ENCODE peak calls at places on chromosomes 1 and 21, in ten cellular contexts. J, B, F, L, W, V, C, H, K and T are unnamed samples.

GRCh38 chr1:76782777-76783176 is 84.5 kb upstream of the ST6GALNAC5 start:
- DNase-seq in J (no peak), B (no peak), F (peak), L (no peak), W (no peak), V (no peak), C (no peak), H (no peak), K (no peak), T (no peak)

GRCh38 chr1:3135073-3135745 is 66.2 kb downstream of the PRDM16 start:
- DNase-seq in J (peak), B (no peak), F (no peak), L (no peak), W (no peak), V (no peak), C (no peak), H (no peak), K (no peak), T (no peak)

GRCh38 chr1:17553970-17554369 is 14.5 kb downstream of the ARHGEF10L start:
- DNase-seq in J (no peak), B (no peak), F (peak), L (no peak), W (no peak), V (no peak), C (no peak), H (no peak), K (no peak), T (no peak)

GRCh38 chr1:226697608-226698544 is 41.2 kb downstream of the ITPKB start:
- DNase-seq in J (no peak), B (no peak), F (no peak), L (no peak), W (no peak), V (no peak), C (no peak), H (no peak), K (no peak), T (no peak)

GRCh38 chr1:195071461-195071860 is 1536.8 kb downstream of the KCNT2 start:
- DNase-seq in J (no peak), B (no peak), F (no peak), L (no peak), W (no peak), V (no peak), C (no peak), H (no peak), K (no peak), T (no peak)

GRCh38 chr1:27348861-27349783 is 7.3 kb downstream of the SYTL1 start:
- DNase-seq in J (peak), B (peak), F (no peak), L (peak), W (peak), V (no peak), C (peak), H (no peak), K (peak), T (peak)

GRCh38 chr21:38917045-38917774 is 111.5 kb downstream of the ETS2 start:
- DNase-seq in J (peak), B (no peak), F (no peak), L (no peak), W (no peak), V (no peak), C (no peak), H (no peak), K (no peak), T (no peak)

GRCh38 chr1:59557549-59557885 is 257.2 kb upstream of the HOOK1 start:
- DNase-seq in J (no peak), B (no peak), F (no peak), L (no peak), W (no peak), V (no peak), C (no peak), H (no peak), K (no peak), T (no peak)

GRCh38 chr1:238485906-238486219 is 595.1 kb upstream of the ZP4 start:
- DNase-seq in J (no peak), B (peak), F (peak), L (no peak), W (no peak), V (no peak), C (no peak), H (no peak), K (no peak), T (no peak)

GRCh38 chr1:115791816-115792215 is 23.3 kb upstream of the CASQ2 start:
- DNase-seq in J (no peak), B (no peak), F (no peak), L (no peak), W (no peak), V (no peak), C (no peak), H (no peak), K (no peak), T (no peak)

GRCh38 chr1:16430598-16430997 is 6.6 kb downstream of the SPATA21 start:
- DNase-seq in J (no peak), B (peak), F (peak), L (peak), W (peak), V (no peak), C (no peak), H (no peak), K (no peak), T (no peak)

GRCh38 chr1:19772053-19772452 is 27.7 kb downstream of the TMCO4 start:
- DNase-seq in J (peak), B (no peak), F (no peak), L (no peak), W (no peak), V (no peak), C (no peak), H (no peak), K (no peak), T (no peak)

GRCh38 chr21:45513003-45513706 is 29.1 kb downstream of the SLC19A1 start:
- DNase-seq in J (no peak), B (no peak), F (no peak), L (no peak), W (no peak), V (no peak), C (no peak), H (no peak), K (no peak), T (no peak)

GRCh38 chr1:162216604-162217003 is 147.1 kb downstream of the NOS1AP start:
- DNase-seq in J (no peak), B (no peak), F (no peak), L (no peak), W (no peak), V (no peak), C (no peak), H (no peak), K (no peak), T (no peak)

GRCh38 chr1:7471836-7472235 is 299.3 kb upstream of the VAMP3 start:
- DNase-seq in J (no peak), B (no peak), F (no peak), L (no peak), W (no peak), V (no peak), C (no peak), H (no peak), K (no peak), T (no peak)

GRCh38 chr1:172663726-172664125 is 4.8 kb downstream of the FASLG start:
- DNase-seq in J (no peak), B (no peak), F (no peak), L (no peak), W (peak), V (no peak), C (no peak), H (no peak), K (no peak), T (no peak)

GRCh38 chr1:219088778-219089557 is 84.7 kb upstream of the LYPLAL1 start:
- DNase-seq in J (no peak), B (no peak), F (peak), L (no peak), W (peak), V (no peak), C (no peak), H (no peak), K (peak), T (no peak)

GRCh38 chr1:28526886-28527285 is 21.0 kb downstream of the RCC1 start:
- DNase-seq in J (no peak), B (no peak), F (no peak), L (no peak), W (no peak), V (no peak), C (no peak), H (no peak), K (no peak), T (no peak)

GRCh38 chr1:43704838-43705237 is 2.5 kb upstream of the ST3GAL3 start:
- DNase-seq in J (no peak), B (no peak), F (peak), L (no peak), W (no peak), V (no peak), C (no peak), H (no peak), K (no peak), T (no peak)

GRCh38 chr1:209601809-209602657 is 18.5 kb downstream of the CAMK1G start:
- DNase-seq in J (peak), B (peak), F (peak), L (peak), W (peak), V (no peak), C (no peak), H (peak), K (peak), T (no peak)

GRCh38 chr1:37867784-37868183 is 8.4 kb upstream of the MTF1 start:
- DNase-seq in J (no peak), B (peak), F (no peak), L (no peak), W (peak), V (no peak), C (no peak), H (no peak), K (no peak), T (no peak)

GRCh38 chr1:37945743-37946702 is 830 bp downstream of the INPP5B start:
- DNase-seq in J (no peak), B (peak), F (peak), L (no peak), W (peak), V (no peak), C (no peak), H (no peak), K (no peak), T (no peak)

GRCh38 chr1:226901421-226901820 is 31.0 kb downstream of the PSEN2 start:
- DNase-seq in J (no peak), B (no peak), F (no peak), L (no peak), W (no peak), V (no peak), C (no peak), H (no peak), K (no peak), T (no peak)

GRCh38 chr1:32249831-32250525 is 1.1 kb upstream of the LCK start:
- DNase-seq in J (no peak), B (peak), F (no peak), L (peak), W (peak), V (peak), C (no peak), H (no peak), K (no peak), T (no peak)

GRCh38 chr1:32939655-32940371 is 24.8 kb downstream of the RNF19B start:
- DNase-seq in J (no peak), B (no peak), F (peak), L (peak), W (peak), V (peak), C (no peak), H (no peak), K (peak), T (no peak)

GRCh38 chr21:39666681-39667315 is 54.1 kb downstream of the B3GALT5 start:
- DNase-seq in J (no peak), B (no peak), F (no peak), L (no peak), W (no peak), V (no peak), C (no peak), H (no peak), K (no peak), T (no peak)

GRCh38 chr1:24932284-24932683 is 2.2 kb upstream of the RUNX3 start:
- DNase-seq in J (no peak), B (peak), F (peak), L (peak), W (peak), V (no peak), C (peak), H (peak), K (peak), T (peak)

GRCh38 chr1:219517031-219517430 is 95.9 kb downstream of the ZC3H11B start:
- DNase-seq in J (no peak), B (no peak), F (no peak), L (no peak), W (no peak), V (no peak), C (no peak), H (no peak), K (no peak), T (no peak)

GRCh38 chr1:82452096-82452495 is 651.4 kb downstream of the ADGRL2 start:
- DNase-seq in J (no peak), B (no peak), F (no peak), L (no peak), W (no peak), V (no peak), C (no peak), H (no peak), K (no peak), T (no peak)

GRCh38 chr1:202852163-202852904 is 36.6 kb downstream of the RABIF start:
- DNase-seq in J (no peak), B (peak), F (peak), L (peak), W (peak), V (peak), C (peak), H (peak), K (peak), T (peak)

GRCh38 chr21:38486221-38486620 is 12.1 kb downstream of the ERG start:
- DNase-seq in J (no peak), B (no peak), F (peak), L (no peak), W (no peak), V (no peak), C (no peak), H (no peak), K (no peak), T (no peak)

GRCh38 chr1:167564592-167564991 is 11.0 kb upstream of the CREG1 start:
- DNase-seq in J (no peak), B (no peak), F (peak), L (no peak), W (peak), V (no peak), C (no peak), H (no peak), K (peak), T (no peak)

GRCh38 chr1:93304716-93305138 is 41.0 kb upstream of the DR1 start:
- DNase-seq in J (peak), B (peak), F (peak), L (peak), W (peak), V (peak), C (peak), H (peak), K (peak), T (no peak)